ENCODE peak calls at places on chromosomes 4 and X, in eight cellular contexts. One of them, this sample, is unnamed. For H3K36me3, the result is how much of the 10 kb centered on the place peaks cover.

GRCh38 chr4:139076016-139076744 is 60.6 kb downstream of the NOCT start:
- DNase-seq in ovary: no peak
- DNase-seq in K562: no peak
- DNase-seq in iPS DF 6.9: no peak
- DNase-seq in OCI-LY7: no peak
- DNase-seq in tibial nerve: no peak
- DNase-seq in endodermal cell: no peak
- DNase-seq in GM12878: no peak
- DNase-seq in this sample: no peak

GRCh38 chr4:176185068-176185467 is 10.3 kb downstream of the SPATA4 start:
- DNase-seq in ovary: no peak
- DNase-seq in K562: no peak
- DNase-seq in iPS DF 6.9: no peak
- DNase-seq in OCI-LY7: no peak
- DNase-seq in tibial nerve: no peak
- DNase-seq in endodermal cell: no peak
- DNase-seq in GM12878: no peak
- DNase-seq in this sample: no peak

GRCh38 chrX:125205084-125205917 is 114.4 kb upstream of the TEX13C start:
- DNase-seq in ovary: no peak
- DNase-seq in K562: no peak
- DNase-seq in iPS DF 6.9: no peak
- DNase-seq in OCI-LY7: no peak
- DNase-seq in tibial nerve: no peak
- DNase-seq in endodermal cell: peak
- DNase-seq in GM12878: no peak
- DNase-seq in this sample: peak

GRCh38 chr4:113637363-113637762 is 124.2 kb downstream of the CAMK2D start:
- DNase-seq in ovary: no peak
- DNase-seq in K562: no peak
- DNase-seq in iPS DF 6.9: no peak
- DNase-seq in OCI-LY7: no peak
- DNase-seq in tibial nerve: no peak
- DNase-seq in endodermal cell: no peak
- DNase-seq in GM12878: no peak
- DNase-seq in this sample: no peak

GRCh38 chr4:11632015-11632414 is 203.3 kb upstream of the HS3ST1 start:
- DNase-seq in ovary: no peak
- DNase-seq in K562: no peak
- DNase-seq in iPS DF 6.9: no peak
- DNase-seq in OCI-LY7: no peak
- DNase-seq in tibial nerve: no peak
- DNase-seq in endodermal cell: no peak
- DNase-seq in GM12878: no peak
- DNase-seq in this sample: no peak

GRCh38 chr4:123832173-123833026 is 435.8 kb downstream of the SPRY1 start:
- DNase-seq in ovary: peak
- DNase-seq in K562: no peak
- DNase-seq in iPS DF 6.9: no peak
- DNase-seq in OCI-LY7: no peak
- DNase-seq in tibial nerve: peak
- DNase-seq in endodermal cell: no peak
- DNase-seq in GM12878: no peak
- DNase-seq in this sample: no peak

GRCh38 chr4:122758033-122758432 is 25.5 kb downstream of the BBS12 start:
- DNase-seq in ovary: no peak
- DNase-seq in K562: peak
- DNase-seq in iPS DF 6.9: no peak
- DNase-seq in OCI-LY7: peak
- DNase-seq in tibial nerve: no peak
- DNase-seq in endodermal cell: no peak
- DNase-seq in GM12878: no peak
- DNase-seq in this sample: no peak

GRCh38 chr4:47213539-47213938 is 182.2 kb downstream of the GABRB1 start:
- DNase-seq in ovary: no peak
- DNase-seq in K562: no peak
- DNase-seq in iPS DF 6.9: no peak
- DNase-seq in OCI-LY7: no peak
- DNase-seq in tibial nerve: no peak
- DNase-seq in endodermal cell: no peak
- DNase-seq in GM12878: no peak
- DNase-seq in this sample: no peak

GRCh38 chr4:21664355-21664754 is 284.2 kb downstream of the KCNIP4 start:
- DNase-seq in ovary: no peak
- DNase-seq in K562: no peak
- DNase-seq in iPS DF 6.9: no peak
- DNase-seq in OCI-LY7: no peak
- DNase-seq in tibial nerve: no peak
- DNase-seq in endodermal cell: no peak
- DNase-seq in GM12878: no peak
- DNase-seq in this sample: no peak

GRCh38 chr4:108624263-108625056 is 4.1 kb downstream of the RPL34 start:
- DNase-seq in ovary: no peak
- DNase-seq in K562: no peak
- DNase-seq in iPS DF 6.9: no peak
- DNase-seq in OCI-LY7: no peak
- DNase-seq in tibial nerve: no peak
- DNase-seq in endodermal cell: no peak
- DNase-seq in GM12878: no peak
- DNase-seq in this sample: no peak

GRCh38 chr4:72394264-72394663 is 174.8 kb downstream of the ADAMTS3 start:
- DNase-seq in ovary: no peak
- DNase-seq in K562: no peak
- DNase-seq in iPS DF 6.9: no peak
- DNase-seq in OCI-LY7: no peak
- DNase-seq in tibial nerve: no peak
- DNase-seq in endodermal cell: no peak
- DNase-seq in GM12878: no peak
- DNase-seq in this sample: no peak

GRCh38 chrX:65686246-65686645 is 18.8 kb downstream of the MSN start:
- DNase-seq in ovary: no peak
- DNase-seq in K562: no peak
- DNase-seq in iPS DF 6.9: no peak
- DNase-seq in OCI-LY7: no peak
- DNase-seq in tibial nerve: no peak
- DNase-seq in endodermal cell: no peak
- DNase-seq in GM12878: no peak
- DNase-seq in this sample: no peak

GRCh38 chrX:3443186-3443585 is 96.7 kb upstream of the MXRA5 start:
- DNase-seq in ovary: no peak
- DNase-seq in K562: no peak
- DNase-seq in iPS DF 6.9: no peak
- DNase-seq in OCI-LY7: no peak
- DNase-seq in tibial nerve: no peak
- DNase-seq in endodermal cell: no peak
- DNase-seq in GM12878: no peak
- DNase-seq in this sample: no peak

GRCh38 chr4:142413516-142413915 is 432.6 kb downstream of the INPP4B start:
- DNase-seq in ovary: no peak
- DNase-seq in K562: no peak
- DNase-seq in iPS DF 6.9: no peak
- DNase-seq in OCI-LY7: no peak
- DNase-seq in tibial nerve: no peak
- DNase-seq in endodermal cell: no peak
- DNase-seq in GM12878: no peak
- DNase-seq in this sample: no peak

GRCh38 chr4:142418697-142419096 is 427.4 kb downstream of the INPP4B start:
- DNase-seq in ovary: no peak
- DNase-seq in K562: no peak
- DNase-seq in iPS DF 6.9: no peak
- DNase-seq in OCI-LY7: no peak
- DNase-seq in tibial nerve: no peak
- DNase-seq in endodermal cell: no peak
- DNase-seq in GM12878: no peak
- DNase-seq in this sample: no peak

GRCh38 chr4:142416711-142417275 is 429.3 kb downstream of the INPP4B start:
- DNase-seq in ovary: no peak
- DNase-seq in K562: no peak
- DNase-seq in iPS DF 6.9: no peak
- DNase-seq in OCI-LY7: no peak
- DNase-seq in tibial nerve: no peak
- DNase-seq in endodermal cell: no peak
- DNase-seq in GM12878: no peak
- DNase-seq in this sample: peak

GRCh38 chr4:142414336-142414945 is 431.7 kb downstream of the INPP4B start:
- DNase-seq in ovary: no peak
- DNase-seq in K562: no peak
- DNase-seq in iPS DF 6.9: no peak
- DNase-seq in OCI-LY7: no peak
- DNase-seq in tibial nerve: no peak
- DNase-seq in endodermal cell: no peak
- DNase-seq in GM12878: no peak
- DNase-seq in this sample: no peak

GRCh38 chr4:142416121-142416520 is 430.0 kb downstream of the INPP4B start:
- DNase-seq in ovary: no peak
- DNase-seq in K562: no peak
- DNase-seq in iPS DF 6.9: no peak
- DNase-seq in OCI-LY7: no peak
- DNase-seq in tibial nerve: no peak
- DNase-seq in endodermal cell: no peak
- DNase-seq in GM12878: no peak
- DNase-seq in this sample: no peak
- H3K27ac ChIP-seq in ovary: no peak
- H3K27ac ChIP-seq in K562: no peak
- H3K27ac ChIP-seq in iPS DF 6.9: no peak
- H3K27ac ChIP-seq in OCI-LY7: no peak
- H3K27ac ChIP-seq in tibial nerve: no peak
- H3K27ac ChIP-seq in endodermal cell: no peak
- H3K27ac ChIP-seq in GM12878: no peak
- H3K27ac ChIP-seq in this sample: peak

GRCh38 chrX:139932901-139933796 is at the start of gene ATP11C:
- DNase-seq in ovary: peak
- DNase-seq in K562: peak
- DNase-seq in iPS DF 6.9: no peak
- DNase-seq in OCI-LY7: peak
- DNase-seq in tibial nerve: peak
- DNase-seq in endodermal cell: peak
- DNase-seq in GM12878: peak
- DNase-seq in this sample: peak

GRCh38 chrX:139930923-139931645 is 1.8 kb downstream of the ATP11C start:
- DNase-seq in ovary: peak
- DNase-seq in K562: peak
- DNase-seq in iPS DF 6.9: no peak
- DNase-seq in OCI-LY7: peak
- DNase-seq in tibial nerve: peak
- DNase-seq in endodermal cell: peak
- DNase-seq in GM12878: no peak
- DNase-seq in this sample: peak

GRCh38 chrX:139932077-139932900 is 564 bp downstream of the ATP11C start:
- DNase-seq in ovary: peak
- DNase-seq in K562: peak
- DNase-seq in iPS DF 6.9: no peak
- DNase-seq in OCI-LY7: peak
- DNase-seq in tibial nerve: peak
- DNase-seq in endodermal cell: no peak
- DNase-seq in GM12878: no peak
- DNase-seq in this sample: no peak

GRCh38 chrX:139931646-139932076 is 1.2 kb downstream of the ATP11C start:
- DNase-seq in ovary: no peak
- DNase-seq in K562: peak
- DNase-seq in iPS DF 6.9: no peak
- DNase-seq in OCI-LY7: no peak
- DNase-seq in tibial nerve: no peak
- DNase-seq in endodermal cell: peak
- DNase-seq in GM12878: no peak
- DNase-seq in this sample: no peak

GRCh38 chrX:139929876-139930275 is 3.0 kb downstream of the ATP11C start:
- DNase-seq in ovary: no peak
- DNase-seq in K562: no peak
- DNase-seq in iPS DF 6.9: no peak
- DNase-seq in OCI-LY7: peak
- DNase-seq in tibial nerve: no peak
- DNase-seq in endodermal cell: no peak
- DNase-seq in GM12878: no peak
- DNase-seq in this sample: no peak
- H3K4me3 ChIP-seq in ovary: no peak
- H3K4me3 ChIP-seq in K562: peak
- H3K4me3 ChIP-seq in iPS DF 6.9: no peak
- H3K4me3 ChIP-seq in OCI-LY7: peak
- H3K4me3 ChIP-seq in tibial nerve: no peak
- H3K4me3 ChIP-seq in endodermal cell: no peak
- H3K4me3 ChIP-seq in GM12878: peak
- H3K4me3 ChIP-seq in this sample: no peak

GRCh38 chr4:6855692-6856297 is 53.8 kb upstream of the TBC1D14 start:
- DNase-seq in ovary: no peak
- DNase-seq in K562: no peak
- DNase-seq in iPS DF 6.9: no peak
- DNase-seq in OCI-LY7: no peak
- DNase-seq in tibial nerve: no peak
- DNase-seq in endodermal cell: no peak
- DNase-seq in GM12878: peak
- DNase-seq in this sample: peak

GRCh38 chr4:6858997-6859396 is 50.6 kb upstream of the TBC1D14 start:
- DNase-seq in ovary: no peak
- DNase-seq in K562: no peak
- DNase-seq in iPS DF 6.9: no peak
- DNase-seq in OCI-LY7: no peak
- DNase-seq in tibial nerve: no peak
- DNase-seq in endodermal cell: no peak
- DNase-seq in GM12878: no peak
- DNase-seq in this sample: no peak

GRCh38 chr4:6857009-6857882 is 52.4 kb upstream of the TBC1D14 start:
- DNase-seq in ovary: no peak
- DNase-seq in K562: no peak
- DNase-seq in iPS DF 6.9: no peak
- DNase-seq in OCI-LY7: no peak
- DNase-seq in tibial nerve: no peak
- DNase-seq in endodermal cell: no peak
- DNase-seq in GM12878: no peak
- DNase-seq in this sample: no peak

GRCh38 chr4:6854098-6854744 is 55.4 kb upstream of the TBC1D14 start:
- DNase-seq in ovary: no peak
- DNase-seq in K562: no peak
- DNase-seq in iPS DF 6.9: no peak
- DNase-seq in OCI-LY7: no peak
- DNase-seq in tibial nerve: no peak
- DNase-seq in endodermal cell: no peak
- DNase-seq in GM12878: peak
- DNase-seq in this sample: no peak

DNA sequence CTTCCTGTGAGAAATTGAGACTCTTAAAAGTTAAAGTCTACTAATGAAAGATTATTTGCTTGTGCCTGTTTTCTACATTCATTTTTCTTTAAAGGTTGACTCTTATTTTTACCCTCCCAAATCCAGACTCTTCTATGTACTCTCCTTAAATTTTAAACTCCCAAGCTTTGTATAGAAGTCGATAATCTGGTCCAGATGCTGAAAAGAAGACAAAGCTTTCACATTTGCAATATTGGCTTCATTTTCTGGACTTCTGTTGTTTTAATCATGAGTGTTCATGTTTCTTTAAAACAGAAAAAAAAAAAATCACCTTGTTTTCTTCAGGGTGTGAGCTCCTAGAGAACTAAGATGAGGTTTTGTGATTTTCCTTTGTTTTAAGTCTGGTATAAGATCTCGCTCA is 53.2 kb upstream of the TBC1D14 start:
- DNase-seq in ovary: no peak
- DNase-seq in K562: no peak
- DNase-seq in iPS DF 6.9: no peak
- DNase-seq in OCI-LY7: no peak
- DNase-seq in tibial nerve: no peak
- DNase-seq in endodermal cell: no peak
- DNase-seq in GM12878: no peak
- DNase-seq in this sample: no peak
- H3K36me3 ChIP-seq in ovary: under half
- H3K36me3 ChIP-seq in K562: half or more
- H3K36me3 ChIP-seq in iPS DF 6.9: under half
- H3K36me3 ChIP-seq in OCI-LY7: under half
- H3K36me3 ChIP-seq in tibial nerve: under half
- H3K36me3 ChIP-seq in endodermal cell: half or more
- H3K36me3 ChIP-seq in GM12878: under half
- H3K36me3 ChIP-seq in this sample: under half

GRCh38 chr4:4603067-4603466 is 61.2 kb upstream of the STX18 start:
- DNase-seq in ovary: no peak
- DNase-seq in K562: no peak
- DNase-seq in iPS DF 6.9: no peak
- DNase-seq in OCI-LY7: no peak
- DNase-seq in tibial nerve: no peak
- DNase-seq in endodermal cell: no peak
- DNase-seq in GM12878: no peak
- DNase-seq in this sample: no peak
- H3K27ac ChIP-seq in ovary: no peak
- H3K27ac ChIP-seq in K562: no peak
- H3K27ac ChIP-seq in iPS DF 6.9: no peak
- H3K27ac ChIP-seq in OCI-LY7: no peak
- H3K27ac ChIP-seq in tibial nerve: no peak
- H3K27ac ChIP-seq in endodermal cell: no peak
- H3K27ac ChIP-seq in GM12878: no peak
- H3K27ac ChIP-seq in this sample: no peak